ENCODE peak calls at places on chromosomes 11 and 22, in four cellular contexts. One of them, this sample, is unnamed.
A peak's percentile ranks its signal among the peaks of the same experiment; 100 is the strongest.

GRCh38 chr22:46657655-46657953 is 37.4 kb downstream of the GRAMD4 start:
- DNase-seq in neuronal stem cell: no peak
- DNase-seq in suprapubic skin: no peak
- DNase-seq in GM23338: no peak
- DNase-seq in this sample: no peak

GRCh38 chr11:62958547-62959071 is 26.2 kb downstream of the SLC22A6 start:
- DNase-seq in neuronal stem cell: no peak
- DNase-seq in suprapubic skin: no peak
- DNase-seq in GM23338: no peak
- DNase-seq in this sample: no peak

GRCh38 chr11:133386262-133386661 is 146.0 kb downstream of the OPCML start:
- DNase-seq in neuronal stem cell: no peak
- DNase-seq in suprapubic skin: no peak
- DNase-seq in GM23338: no peak
- DNase-seq in this sample: no peak

GRCh38 chr22:41517172-41518047 is 26.9 kb downstream of the POLR3H start:
- DNase-seq in neuronal stem cell: peak; percentile 57
- DNase-seq in suprapubic skin: no peak
- DNase-seq in GM23338: peak; percentile 83
- DNase-seq in this sample: no peak

GRCh38 chr11:12552677-12553076 is 121.5 kb upstream of the TEAD1 start:
- DNase-seq in neuronal stem cell: no peak
- DNase-seq in suprapubic skin: no peak
- DNase-seq in GM23338: no peak
- DNase-seq in this sample: no peak

GRCh38 chr11:129785383-129786111 is 30.1 kb upstream of the TMEM45B start:
- DNase-seq in neuronal stem cell: no peak
- DNase-seq in suprapubic skin: no peak
- DNase-seq in GM23338: peak; percentile 39
- DNase-seq in this sample: no peak

GRCh38 chr11:72250661-72251465 is 6.9 kb upstream of the PHOX2A start:
- DNase-seq in neuronal stem cell: no peak
- DNase-seq in suprapubic skin: no peak
- DNase-seq in GM23338: no peak
- DNase-seq in this sample: no peak

GRCh38 chr22:49664891-49665290 is 162.8 kb downstream of the BRD1 start:
- DNase-seq in neuronal stem cell: no peak
- DNase-seq in suprapubic skin: no peak
- DNase-seq in GM23338: no peak
- DNase-seq in this sample: no peak

DNA sequence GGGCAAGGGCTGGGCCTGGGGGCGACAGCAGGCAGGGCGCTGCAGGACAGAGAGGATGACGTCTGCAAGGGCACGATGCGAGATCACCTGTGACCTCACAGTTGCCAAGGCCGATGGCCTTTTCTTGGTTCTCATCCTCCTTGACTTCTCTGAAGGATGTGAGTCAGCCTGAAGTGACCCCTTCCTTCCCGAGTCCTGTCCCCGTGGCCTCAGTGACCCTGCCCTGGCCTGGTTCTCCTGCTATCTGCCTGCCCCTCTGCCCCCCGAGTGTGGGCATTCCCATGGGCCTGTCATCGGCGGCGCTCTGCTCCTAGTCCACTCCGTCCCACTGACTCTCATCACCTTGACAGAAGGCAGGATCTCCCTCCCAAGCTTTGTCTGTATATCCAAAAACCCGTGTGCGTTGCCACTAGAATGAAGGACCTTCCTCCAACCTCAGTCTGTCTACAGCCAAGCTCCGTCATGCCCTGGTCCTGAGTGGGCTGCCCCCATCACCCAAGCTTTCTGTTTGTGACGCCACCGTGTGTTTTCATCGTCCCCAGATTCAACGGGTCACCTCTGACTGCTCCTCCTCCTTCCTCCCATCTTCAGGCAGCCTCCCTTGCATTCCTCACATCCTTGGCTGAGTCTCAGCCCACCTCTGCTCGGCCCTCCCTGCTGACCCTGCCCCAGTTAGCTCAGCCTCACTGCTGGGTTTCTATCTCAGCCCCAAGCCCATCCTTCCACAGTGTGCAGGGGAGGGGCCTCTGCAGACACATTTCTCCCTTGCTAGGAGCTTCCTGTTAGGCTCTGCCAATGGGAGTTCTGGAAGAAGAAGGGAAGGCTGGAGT is 5.6 kb downstream of the IFT27 start:
- DNase-seq in neuronal stem cell: peak; percentile 36
- DNase-seq in suprapubic skin: peak; percentile 51
- DNase-seq in GM23338: peak; percentile 43
- DNase-seq in this sample: no peak
- H3K4me3 ChIP-seq in neuronal stem cell: no peak overlapping the region
- H3K4me3 ChIP-seq in suprapubic skin: no peak overlapping the region
- H3K4me3 ChIP-seq in GM23338: no peak overlapping the region
- H3K4me3 ChIP-seq in this sample: no peak overlapping the region

GRCh38 chr22:19240813-19241592 is 50.5 kb downstream of the CLTCL1 start:
- DNase-seq in neuronal stem cell: no peak
- DNase-seq in suprapubic skin: no peak
- DNase-seq in GM23338: no peak
- DNase-seq in this sample: no peak

GRCh38 chr22:19239464-19239863 is 52.1 kb downstream of the CLTCL1 start:
- DNase-seq in neuronal stem cell: no peak
- DNase-seq in suprapubic skin: no peak
- DNase-seq in GM23338: no peak
- DNase-seq in this sample: no peak

GRCh38 chr22:19238900-19239299 is 52.6 kb downstream of the CLTCL1 start:
- DNase-seq in neuronal stem cell: no peak
- DNase-seq in suprapubic skin: no peak
- DNase-seq in GM23338: no peak
- DNase-seq in this sample: no peak

GRCh38 chr22:19242699-19243098 is 48.8 kb downstream of the CLTCL1 start:
- DNase-seq in neuronal stem cell: no peak
- DNase-seq in suprapubic skin: no peak
- DNase-seq in GM23338: no peak
- DNase-seq in this sample: no peak

DNA sequence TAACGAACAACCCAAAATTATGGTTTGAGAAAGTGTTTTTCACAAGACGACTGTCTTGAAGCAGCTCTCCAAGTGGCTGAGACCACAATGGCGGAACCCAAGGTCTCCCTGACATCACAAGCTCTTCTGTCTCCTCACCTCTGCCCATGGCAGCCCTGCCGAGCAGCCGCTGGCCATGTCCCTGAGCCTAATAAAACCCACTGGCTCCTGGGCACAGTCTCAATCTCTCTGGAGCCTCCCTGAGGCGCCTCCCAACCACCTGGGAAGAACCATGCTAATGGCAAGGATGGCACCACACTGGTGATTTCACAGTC is 50.0 kb downstream of the CLTCL1 start:
- DNase-seq in neuronal stem cell: no peak
- DNase-seq in suprapubic skin: no peak
- DNase-seq in GM23338: no peak
- DNase-seq in this sample: no peak
- H3K4me3 ChIP-seq in neuronal stem cell: no peak overlapping the region
- H3K4me3 ChIP-seq in suprapubic skin: no peak overlapping the region
- H3K4me3 ChIP-seq in GM23338: no peak overlapping the region
- H3K4me3 ChIP-seq in this sample: no peak overlapping the region

DNA sequence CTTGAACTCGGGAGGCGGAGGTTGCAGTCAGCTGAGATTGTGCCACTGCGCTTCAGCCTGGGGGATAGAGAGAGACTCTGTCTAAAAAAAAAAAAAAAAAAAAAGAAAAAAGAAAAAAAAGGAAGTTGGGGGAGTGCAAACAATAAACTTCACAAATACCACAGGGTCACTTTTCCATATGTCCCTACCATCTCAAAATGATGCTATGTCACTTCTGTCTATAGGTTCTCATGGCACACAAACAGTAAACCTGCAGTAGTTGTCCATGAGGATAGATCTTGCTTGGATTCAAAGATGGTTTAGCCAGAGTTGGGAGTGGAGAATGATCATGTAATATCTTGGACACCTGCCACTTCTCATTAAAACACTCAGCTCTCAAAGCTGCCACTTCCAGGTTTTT is 1.1 kb upstream of the VPS11 start:
- DNase-seq in neuronal stem cell: no peak
- DNase-seq in suprapubic skin: no peak
- DNase-seq in GM23338: no peak
- DNase-seq in this sample: no peak
- H3K4me3 ChIP-seq in neuronal stem cell: no peak overlapping the region
- H3K4me3 ChIP-seq in suprapubic skin: peak overlapping the region; percentile 94
- H3K4me3 ChIP-seq in GM23338: peak overlapping the region; percentile 94
- H3K4me3 ChIP-seq in this sample: peak overlapping the region; percentile 79

GRCh38 chr22:30541979-30542810 is 4.3 kb downstream of the SEC14L6 start:
- DNase-seq in neuronal stem cell: peak; percentile 24
- DNase-seq in suprapubic skin: no peak
- DNase-seq in GM23338: peak; percentile 82
- DNase-seq in this sample: no peak
- H3K4me3 ChIP-seq in neuronal stem cell: peak overlapping the region; percentile 74
- H3K4me3 ChIP-seq in suprapubic skin: peak overlapping the region; percentile 45
- H3K4me3 ChIP-seq in GM23338: peak overlapping the region; percentile 75
- H3K4me3 ChIP-seq in this sample: no peak overlapping the region

GRCh38 chr11:14768789-14769188 is 123.2 kb downstream of the CYP2R1 start:
- DNase-seq in neuronal stem cell: no peak
- DNase-seq in suprapubic skin: no peak
- DNase-seq in GM23338: no peak
- DNase-seq in this sample: no peak

GRCh38 chr11:14764213-14764898 is 120.8 kb downstream of the PDE3B start:
- DNase-seq in neuronal stem cell: no peak
- DNase-seq in suprapubic skin: no peak
- DNase-seq in GM23338: no peak
- DNase-seq in this sample: no peak

DNA sequence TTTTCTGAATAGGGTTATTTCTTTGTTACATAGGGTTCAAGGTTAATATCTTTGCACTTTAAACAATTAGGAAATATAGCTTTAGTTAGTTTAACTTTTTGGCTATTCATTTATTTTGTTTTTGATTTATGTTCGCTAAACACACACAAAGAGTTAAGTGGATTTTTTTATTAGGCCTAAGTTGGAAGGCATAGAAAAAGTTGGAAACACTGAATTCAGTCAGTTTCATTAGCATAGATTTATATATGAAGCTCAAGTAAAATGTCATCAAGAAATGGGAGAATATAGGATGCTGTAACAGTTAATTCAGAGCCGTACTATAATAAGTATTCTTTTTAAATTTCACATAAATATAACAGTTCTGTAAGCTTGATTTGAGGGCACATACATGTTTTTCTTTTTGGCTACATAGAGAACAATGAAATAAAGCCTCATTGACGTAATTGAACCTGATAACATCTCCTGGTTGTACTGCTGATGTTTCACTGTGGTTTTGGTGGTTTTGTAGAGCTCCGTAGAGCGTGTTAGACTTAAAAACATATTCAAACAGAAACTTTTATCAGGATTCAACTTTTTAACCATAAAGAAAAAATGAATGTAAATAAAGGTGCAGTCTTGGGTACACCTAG is 121.4 kb downstream of the PDE3B start:
- DNase-seq in neuronal stem cell: no peak
- DNase-seq in suprapubic skin: no peak
- DNase-seq in GM23338: no peak
- DNase-seq in this sample: peak; percentile 97
- H3K4me3 ChIP-seq in neuronal stem cell: no peak overlapping the region
- H3K4me3 ChIP-seq in suprapubic skin: no peak overlapping the region
- H3K4me3 ChIP-seq in GM23338: no peak overlapping the region
- H3K4me3 ChIP-seq in this sample: no peak overlapping the region

GRCh38 chr22:33051960-33052839 is 6.0 kb downstream of the SYN3 start:
- DNase-seq in neuronal stem cell: no peak
- DNase-seq in suprapubic skin: no peak
- DNase-seq in GM23338: peak; percentile 88
- DNase-seq in this sample: no peak
- H3K4me3 ChIP-seq in neuronal stem cell: no peak overlapping the region
- H3K4me3 ChIP-seq in suprapubic skin: no peak overlapping the region
- H3K4me3 ChIP-seq in GM23338: peak overlapping the region; percentile 48
- H3K4me3 ChIP-seq in this sample: no peak overlapping the region

GRCh38 chr11:120562806-120563425 is 51.4 kb downstream of the GRIK4 start:
- DNase-seq in neuronal stem cell: no peak
- DNase-seq in suprapubic skin: no peak
- DNase-seq in GM23338: no peak
- DNase-seq in this sample: no peak

GRCh38 chr11:120564573-120565301 is 53.2 kb downstream of the GRIK4 start:
- DNase-seq in neuronal stem cell: peak; percentile 48
- DNase-seq in suprapubic skin: no peak
- DNase-seq in GM23338: peak; percentile 46
- DNase-seq in this sample: no peak

GRCh38 chr11:120563698-120564572 is 52.4 kb downstream of the GRIK4 start:
- DNase-seq in neuronal stem cell: peak; percentile 65
- DNase-seq in suprapubic skin: no peak
- DNase-seq in GM23338: peak; percentile 83
- DNase-seq in this sample: no peak

GRCh38 chr11:120566176-120566575 is 54.6 kb downstream of the GRIK4 start:
- DNase-seq in neuronal stem cell: no peak
- DNase-seq in suprapubic skin: no peak
- DNase-seq in GM23338: no peak
- DNase-seq in this sample: no peak

DNA sequence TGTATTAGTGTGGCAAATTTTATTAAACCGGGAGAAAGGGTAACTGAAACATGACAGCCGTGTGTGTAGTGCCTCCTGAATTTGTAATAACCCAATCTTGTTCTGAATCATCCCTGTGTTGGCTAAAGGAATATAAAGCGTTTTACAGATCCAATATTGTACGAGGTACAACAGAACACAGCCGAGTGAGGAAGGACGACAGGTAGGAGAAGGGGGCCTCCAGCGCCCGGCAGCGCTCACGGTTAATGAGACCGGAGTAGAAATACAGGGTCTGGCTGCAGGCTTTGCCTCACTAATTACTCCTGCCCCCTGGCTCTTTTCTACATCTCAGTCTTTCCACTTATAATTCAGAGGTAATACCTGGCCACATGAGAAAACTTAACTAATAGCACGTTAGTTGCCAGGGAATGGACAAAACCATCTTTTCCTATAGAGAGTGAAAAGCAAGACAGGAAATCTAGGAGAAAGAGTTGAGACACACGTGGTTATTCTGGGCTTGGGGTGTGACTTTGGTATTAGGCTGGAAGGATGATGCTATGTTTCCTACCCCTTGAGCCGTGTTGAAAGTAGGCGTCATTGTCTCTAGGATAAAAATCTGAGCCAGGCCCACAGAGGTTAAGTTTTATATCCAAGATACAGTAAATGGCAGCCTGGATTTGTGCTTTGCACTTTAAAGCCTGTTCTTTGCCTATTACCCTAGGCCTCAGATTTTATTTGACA is 54.0 kb downstream of the GRIK4 start:
- DNase-seq in neuronal stem cell: no peak
- DNase-seq in suprapubic skin: no peak
- DNase-seq in GM23338: no peak
- DNase-seq in this sample: no peak
- H3K4me3 ChIP-seq in neuronal stem cell: no peak overlapping the region
- H3K4me3 ChIP-seq in suprapubic skin: peak overlapping the region; percentile 55
- H3K4me3 ChIP-seq in GM23338: peak overlapping the region; percentile 81
- H3K4me3 ChIP-seq in this sample: no peak overlapping the region